ENCODE peak calls at places on chromosome 15, in seven cellular contexts. V is ovary, J is spleen, N is tibial nerve, W is uterus, D is HCT116, O is right lobe of liver. Y is an unnamed sample. For H3K4me1, the result is how much of the 10 kb centered on the place peaks cover.

GRCh38 chr15:90774731-90775521 is 57.8 kb downstream of the BLM start:
- DNase-seq in V (no peak), J (no peak), N (no peak), W (no peak), D (peak), O (no peak), Y (no peak)

GRCh38 chr15:64521726-64522164 is 61.4 kb downstream of the ZNF609 start:
- DNase-seq in V (no peak), J (no peak), N (no peak), W (no peak), D (peak), O (no peak), Y (peak)

GRCh38 chr15:80171787-80172186 is 19.0 kb downstream of the FAH start:
- DNase-seq in V (no peak), J (no peak), N (no peak), W (no peak), D (no peak), O (peak), Y (no peak)

GRCh38 chr15:44715797-44716334 is 4.5 kb downstream of the B2M start:
- DNase-seq in V (no peak), J (no peak), N (no peak), W (no peak), D (no peak), O (no peak), Y (no peak)

GRCh38 chr15:63057454-63058335 is 15.1 kb downstream of the TPM1 start:
- DNase-seq in V (no peak), J (no peak), N (no peak), W (no peak), D (no peak), O (no peak), Y (no peak)

GRCh38 chr15:29275855-29276254 is 6.2 kb upstream of the NSMCE3 start:
- DNase-seq in V (no peak), J (no peak), N (no peak), W (no peak), D (no peak), O (no peak), Y (no peak)

GRCh38 chr15:85755942-85756341 is 38.8 kb downstream of the KLHL25 start:
- DNase-seq in V (peak), J (peak), N (no peak), W (no peak), D (no peak), O (peak), Y (no peak)

GRCh38 chr15:26772588-26773484 is at the start of gene GABRB3:
- DNase-seq in V (peak), J (no peak), N (no peak), W (no peak), D (no peak), O (peak), Y (peak)

GRCh38 chr15:40338921-40339620 is 1.7 kb downstream of the CCDC9B start:
- DNase-seq in V (no peak), J (no peak), N (no peak), W (peak), D (peak), O (no peak), Y (peak)

GRCh38 chr15:29924750-29925149 is 102.5 kb upstream of the TJP1 start:
- DNase-seq in V (peak), J (no peak), N (no peak), W (no peak), D (no peak), O (no peak), Y (no peak)

GRCh38 chr15:68408971-68409370 is 23.0 kb downstream of the ITGA11 start:
- DNase-seq in V (peak), J (peak), N (no peak), W (peak), D (no peak), O (peak), Y (no peak)

GRCh38 chr15:62752687-62753517 is 289.6 kb upstream of the TPM1 start:
- DNase-seq in V (no peak), J (no peak), N (no peak), W (no peak), D (no peak), O (no peak), Y (no peak)

GRCh38 chr15:69074011-69074842 is 59.7 kb downstream of the NOX5 start:
- DNase-seq in V (peak), J (no peak), N (peak), W (peak), D (no peak), O (peak), Y (peak)

GRCh38 chr15:83064859-83065258 is 2.2 kb downstream of the BTBD1 start:
- DNase-seq in V (no peak), J (no peak), N (no peak), W (no peak), D (no peak), O (no peak), Y (no peak)

GRCh38 chr15:48352474-48353072 is 21.3 kb downstream of the DUT start:
- DNase-seq in V (peak), J (no peak), N (peak), W (peak), D (peak), O (peak), Y (peak)

GRCh38 chr15:64894395-64895056 is 17.2 kb upstream of the ANKDD1A start:
- DNase-seq in V (no peak), J (peak), N (no peak), W (no peak), D (no peak), O (no peak), Y (no peak)

GRCh38 chr15:96122077-96123027 is 208.1 kb upstream of the NR2F2 start:
- DNase-seq in V (no peak), J (no peak), N (no peak), W (no peak), D (peak), O (no peak), Y (no peak)

GRCh38 chr15:57026016-57026602 is 107.7 kb downstream of the TCF12 start:
- DNase-seq in V (no peak), J (no peak), N (no peak), W (no peak), D (no peak), O (no peak), Y (no peak)

GRCh38 chr15:94929282-94929681 is 697.9 kb downstream of the MCTP2 start:
- DNase-seq in V (no peak), J (no peak), N (no peak), W (no peak), D (no peak), O (no peak), Y (peak)

GRCh38 chr15:29914441-29915053 is 92.3 kb upstream of the TJP1 start:
- DNase-seq in V (no peak), J (no peak), N (no peak), W (no peak), D (no peak), O (no peak), Y (no peak)

GRCh38 chr15:73518180-73518862 is 75.4 kb downstream of the REC114 start:
- DNase-seq in V (no peak), J (no peak), N (no peak), W (no peak), D (no peak), O (no peak), Y (peak)

GRCh38 chr15:74294010-74294409 is 57.9 kb downstream of the CCDC33 start:
- DNase-seq in V (no peak), J (no peak), N (no peak), W (no peak), D (no peak), O (no peak), Y (no peak)

GRCh38 chr15:37056168-37056893 is 44.0 kb downstream of the MEIS2 start:
- DNase-seq in V (no peak), J (no peak), N (no peak), W (peak), D (no peak), O (no peak), Y (peak)

GRCh38 chr15:78565951-78566774 is 843 bp downstream of the CHRNA5 start:
- DNase-seq in V (no peak), J (no peak), N (peak), W (no peak), D (no peak), O (no peak), Y (no peak)

GRCh38 chr15:82851981-82852511 is 42.6 kb downstream of the WHAMM start:
- DNase-seq in V (no peak), J (no peak), N (no peak), W (no peak), D (no peak), O (no peak), Y (no peak)

GRCh38 chr15:89377842-89378698 is 43.4 kb upstream of the POLG start:
- DNase-seq in V (no peak), J (peak), N (no peak), W (no peak), D (no peak), O (no peak), Y (no peak)

GRCh38 chr15:92797168-92798052 is 102.7 kb upstream of the CHD2 start:
- DNase-seq in V (no peak), J (no peak), N (peak), W (peak), D (peak), O (peak), Y (no peak)

GRCh38 chr15:86608461-86608860 is 528.8 kb downstream of the AGBL1 start:
- DNase-seq in V (no peak), J (no peak), N (no peak), W (no peak), D (no peak), O (no peak), Y (no peak)

GRCh38 chr15:38554354-38554753 is 10.3 kb downstream of the RASGRP1 start:
- DNase-seq in V (no peak), J (no peak), N (no peak), W (no peak), D (no peak), O (no peak), Y (no peak)

GRCh38 chr15:93109370-93110105 is 20.5 kb upstream of the RGMA start:
- DNase-seq in V (no peak), J (no peak), N (no peak), W (no peak), D (no peak), O (no peak), Y (no peak)

GRCh38 chr15:22918056-22918455 is 62.1 kb downstream of the CYFIP1 start:
- DNase-seq in V (no peak), J (peak), N (no peak), W (no peak), D (peak), O (no peak), Y (no peak)

GRCh38 chr15:83200162-83200561 is 7.5 kb downstream of the HDGFL3 start:
- DNase-seq in V (no peak), J (no peak), N (no peak), W (no peak), D (no peak), O (no peak), Y (no peak)

GRCh38 chr15:65930134-65930533 is 60.8 kb downstream of the RAB11A start:
- DNase-seq in V (no peak), J (no peak), N (no peak), W (no peak), D (no peak), O (no peak), Y (no peak)

GRCh38 chr15:90818251-90819210 is 49.9 kb upstream of the FURIN start:
- DNase-seq in V (no peak), J (peak), N (no peak), W (no peak), D (no peak), O (peak), Y (no peak)

GRCh38 chr15:25345943-25346342 is 92.9 kb downstream of the UBE3A start:
- DNase-seq in V (no peak), J (no peak), N (peak), W (no peak), D (no peak), O (no peak), Y (peak)

GRCh38 chr15:78840661-78841060 is 29.4 kb upstream of the ADAMTS7 start:
- DNase-seq in V (no peak), J (peak), N (no peak), W (no peak), D (no peak), O (no peak), Y (peak)

GRCh38 chr15:101198031-101198430 is 53.8 kb downstream of the CHSY1 start:
- DNase-seq in V (no peak), J (no peak), N (no peak), W (no peak), D (no peak), O (no peak), Y (no peak)

GRCh38 chr15:101201411-101202174 is 50.3 kb downstream of the CHSY1 start:
- DNase-seq in V (peak), J (peak), N (peak), W (peak), D (peak), O (no peak), Y (peak)

GRCh38 chr15:101200181-101200580 is 51.7 kb downstream of the CHSY1 start:
- DNase-seq in V (no peak), J (no peak), N (no peak), W (no peak), D (no peak), O (no peak), Y (no peak)

GRCh38 chr15:101203029-101203428 is 48.8 kb downstream of the CHSY1 start:
- DNase-seq in V (no peak), J (no peak), N (no peak), W (no peak), D (no peak), O (no peak), Y (no peak)

GRCh38 chr15:101198820-101199219 is 53.0 kb downstream of the CHSY1 start:
- DNase-seq in V (no peak), J (no peak), N (no peak), W (no peak), D (no peak), O (no peak), Y (no peak)
- H3K4me1 ChIP-seq in V (under half), J (half or more), N (under half), W (under half), D (under half), O (under half), Y (under half)

DNA sequence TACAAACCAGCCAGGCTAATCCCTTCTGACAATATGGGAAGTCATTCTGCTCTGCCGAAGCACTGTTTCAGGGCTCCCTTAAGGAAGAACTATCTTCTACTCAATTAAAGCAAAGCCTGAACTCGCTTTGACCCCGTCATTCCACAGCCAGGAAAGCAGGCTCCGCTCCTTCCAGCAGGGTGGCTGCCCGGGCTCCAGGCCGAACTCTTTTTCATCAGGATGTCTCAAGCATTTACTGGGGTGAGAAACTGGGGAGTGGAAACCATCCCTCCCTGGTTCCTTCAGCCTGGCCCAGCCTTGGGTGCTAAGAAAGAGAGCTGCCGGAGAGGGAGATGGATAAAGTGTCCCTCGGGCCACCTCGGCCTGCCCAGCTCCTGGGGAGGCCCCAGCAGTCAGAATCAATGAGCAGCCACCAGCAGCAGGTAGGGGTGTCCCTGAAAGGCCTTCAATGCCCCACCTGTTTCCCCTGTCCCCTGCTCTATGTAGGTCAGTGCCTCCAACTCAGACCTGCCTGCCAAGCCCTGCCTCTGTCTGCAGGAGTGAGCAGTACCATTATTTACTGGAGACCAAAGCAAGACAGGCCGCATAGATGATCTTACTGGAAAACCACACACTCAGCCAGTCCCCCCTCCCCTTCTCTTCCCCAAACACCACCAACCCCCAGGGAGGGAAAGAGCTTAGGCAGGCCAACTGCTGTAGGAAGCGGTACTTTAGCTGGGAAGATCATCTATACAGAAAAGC is 225.6 kb upstream of the TLE3 start:
- DNase-seq in V (peak), J (no peak), N (peak), W (peak), D (no peak), O (no peak), Y (no peak)
- H3K27ac ChIP-seq in V (no peak), J (peak), N (peak), W (peak), D (no peak), O (no peak), Y (no peak)

GRCh38 chr15:42575188-42576039 is at the start of gene STARD9:
- DNase-seq in V (peak), J (peak), N (peak), W (peak), D (peak), O (peak), Y (peak)
- TF ChIP-seq POLR2A in V (peak), J (no peak), N (peak), W (peak), D (peak), O (peak), Y (peak)

GRCh38 chr15:100781061-100781960 is 98.3 kb upstream of the ALDH1A3 start:
- DNase-seq in V (peak), J (no peak), N (no peak), W (no peak), D (no peak), O (peak), Y (no peak)

GRCh38 chr15:100780208-100780800 is 99.3 kb upstream of the ALDH1A3 start:
- DNase-seq in V (peak), J (no peak), N (peak), W (no peak), D (no peak), O (peak), Y (no peak)

GRCh38 chr15:100783296-100783695 is 96.3 kb upstream of the ALDH1A3 start:
- DNase-seq in V (peak), J (no peak), N (no peak), W (peak), D (no peak), O (peak), Y (peak)

GRCh38 chr15:100783760-100784492 is 95.7 kb upstream of the ALDH1A3 start:
- DNase-seq in V (peak), J (no peak), N (no peak), W (peak), D (no peak), O (peak), Y (peak)

DNA sequence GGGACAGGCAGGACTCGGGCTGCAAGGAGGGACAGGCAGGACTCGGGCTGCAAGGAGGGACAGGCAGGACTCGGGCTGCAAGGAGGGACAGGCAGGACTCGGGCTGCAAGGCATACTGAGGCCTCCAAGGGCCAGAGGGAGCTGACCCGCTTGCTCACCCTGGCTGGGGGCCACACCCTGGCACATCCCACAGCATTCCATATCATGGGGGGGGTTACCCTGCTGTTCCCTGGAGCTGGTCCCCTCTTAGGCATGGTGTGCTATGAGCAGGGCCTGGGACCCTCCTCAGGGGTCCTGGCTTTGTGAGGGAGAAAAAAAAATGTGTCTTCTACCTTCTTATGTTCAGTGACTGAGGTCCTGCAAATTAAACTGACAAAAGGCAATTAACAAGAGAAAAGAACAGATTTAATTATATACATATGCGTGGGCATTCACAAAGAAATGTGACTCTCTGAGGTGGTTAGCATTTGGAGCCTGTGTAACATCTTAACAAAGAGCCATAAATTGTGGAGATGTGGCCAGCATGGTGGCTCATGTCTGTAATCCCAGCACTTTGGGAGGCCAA is 97.6 kb upstream of the ALDH1A3 start:
- DNase-seq in V (peak), J (no peak), N (peak), W (no peak), D (no peak), O (peak), Y (peak)
- H3K4me1 ChIP-seq in V (under half), J (under half), N (under half), W (under half), D (under half), O (under half), Y (under half)

GRCh38 chr15:55283295-55284147 is 6.1 kb downstream of the RAB27A start:
- DNase-seq in V (no peak), J (no peak), N (no peak), W (no peak), D (no peak), O (no peak), Y (no peak)
- H3K27ac ChIP-seq in V (no peak), J (peak), N (no peak), W (no peak), D (no peak), O (no peak), Y (no peak)